ENCODE peak calls at places on chromosome 10, in nine cellular contexts. One of them, this sample, is unnamed.

GRCh38 chr10:113062977-113063967 is 113.2 kb downstream of the TCF7L2 start:
- DNase-seq in cardiac muscle cell: peak; percentile 54
- DNase-seq in left ventricle myocardium inferior: no peak
- DNase-seq in IMR-90: peak; percentile 62
- DNase-seq in right atrium auricular region: no peak
- DNase-seq in heart right ventricle: no peak
- DNase-seq in CD8-positive, alpha-beta T cell: no peak
- DNase-seq in kidney: no peak
- DNase-seq in HCT116: no peak
- DNase-seq in this sample: no peak

GRCh38 chr10:102523250-102524029 is 19.7 kb downstream of the SUFU start:
- DNase-seq in cardiac muscle cell: peak; percentile 82
- DNase-seq in left ventricle myocardium inferior: no peak
- DNase-seq in IMR-90: peak; percentile 83
- DNase-seq in right atrium auricular region: no peak
- DNase-seq in heart right ventricle: peak; percentile 44
- DNase-seq in CD8-positive, alpha-beta T cell: no peak
- DNase-seq in kidney: no peak
- DNase-seq in HCT116: no peak
- DNase-seq in this sample: no peak

GRCh38 chr10:82251222-82251977 is 376.4 kb downstream of the NRG3 start:
- DNase-seq in cardiac muscle cell: no peak
- DNase-seq in left ventricle myocardium inferior: no peak
- DNase-seq in IMR-90: no peak
- DNase-seq in right atrium auricular region: no peak
- DNase-seq in heart right ventricle: no peak
- DNase-seq in CD8-positive, alpha-beta T cell: no peak
- DNase-seq in kidney: no peak
- DNase-seq in HCT116: no peak
- DNase-seq in this sample: no peak

GRCh38 chr10:35890970-35891330 is 248.9 kb upstream of the FZD8 start:
- DNase-seq in cardiac muscle cell: peak; percentile 18
- DNase-seq in left ventricle myocardium inferior: no peak
- DNase-seq in IMR-90: no peak
- DNase-seq in right atrium auricular region: no peak
- DNase-seq in heart right ventricle: no peak
- DNase-seq in CD8-positive, alpha-beta T cell: no peak
- DNase-seq in kidney: no peak
- DNase-seq in HCT116: no peak
- DNase-seq in this sample: no peak

GRCh38 chr10:45197816-45198595 is 117.4 kb downstream of the OR13A1 start:
- DNase-seq in cardiac muscle cell: no peak
- DNase-seq in left ventricle myocardium inferior: no peak
- DNase-seq in IMR-90: no peak
- DNase-seq in right atrium auricular region: no peak
- DNase-seq in heart right ventricle: no peak
- DNase-seq in CD8-positive, alpha-beta T cell: no peak
- DNase-seq in kidney: peak; percentile 70
- DNase-seq in HCT116: no peak
- DNase-seq in this sample: no peak

GRCh38 chr10:88728107-88728763 is 22.2 kb downstream of the LIPK start:
- DNase-seq in cardiac muscle cell: peak; percentile 17
- DNase-seq in left ventricle myocardium inferior: no peak
- DNase-seq in IMR-90: no peak
- DNase-seq in right atrium auricular region: no peak
- DNase-seq in heart right ventricle: peak; percentile 13
- DNase-seq in CD8-positive, alpha-beta T cell: no peak
- DNase-seq in kidney: peak; percentile 52
- DNase-seq in HCT116: peak; percentile 54
- DNase-seq in this sample: no peak

GRCh38 chr10:22436893-22437619 is 91.8 kb downstream of the SPAG6 start:
- DNase-seq in cardiac muscle cell: peak; percentile 97
- DNase-seq in left ventricle myocardium inferior: peak; percentile 94
- DNase-seq in IMR-90: peak; percentile 89
- DNase-seq in right atrium auricular region: peak; percentile 90
- DNase-seq in heart right ventricle: peak; percentile 93
- DNase-seq in CD8-positive, alpha-beta T cell: peak; percentile 86
- DNase-seq in kidney: peak; percentile 97
- DNase-seq in HCT116: peak; percentile 92
- DNase-seq in this sample: peak; percentile 93

GRCh38 chr10:35306852-35307251 is 29.5 kb upstream of the CCNY start:
- DNase-seq in cardiac muscle cell: peak; percentile 11
- DNase-seq in left ventricle myocardium inferior: no peak
- DNase-seq in IMR-90: peak; percentile 50
- DNase-seq in right atrium auricular region: no peak
- DNase-seq in heart right ventricle: no peak
- DNase-seq in CD8-positive, alpha-beta T cell: no peak
- DNase-seq in kidney: peak; percentile 80
- DNase-seq in HCT116: no peak
- DNase-seq in this sample: peak; percentile 76

GRCh38 chr10:104622598-104623209 is 18.4 kb upstream of the SORCS3 start:
- DNase-seq in cardiac muscle cell: no peak
- DNase-seq in left ventricle myocardium inferior: no peak
- DNase-seq in IMR-90: no peak
- DNase-seq in right atrium auricular region: no peak
- DNase-seq in heart right ventricle: no peak
- DNase-seq in CD8-positive, alpha-beta T cell: no peak
- DNase-seq in kidney: no peak
- DNase-seq in HCT116: peak; percentile 55
- DNase-seq in this sample: no peak

GRCh38 chr10:132069849-132070182 is 4.1 kb downstream of the JAKMIP3 start:
- DNase-seq in cardiac muscle cell: no peak
- DNase-seq in left ventricle myocardium inferior: no peak
- DNase-seq in IMR-90: no peak
- DNase-seq in right atrium auricular region: peak; percentile 43
- DNase-seq in heart right ventricle: no peak
- DNase-seq in CD8-positive, alpha-beta T cell: no peak
- DNase-seq in kidney: no peak
- DNase-seq in HCT116: no peak
- DNase-seq in this sample: peak; percentile 22

DNA sequence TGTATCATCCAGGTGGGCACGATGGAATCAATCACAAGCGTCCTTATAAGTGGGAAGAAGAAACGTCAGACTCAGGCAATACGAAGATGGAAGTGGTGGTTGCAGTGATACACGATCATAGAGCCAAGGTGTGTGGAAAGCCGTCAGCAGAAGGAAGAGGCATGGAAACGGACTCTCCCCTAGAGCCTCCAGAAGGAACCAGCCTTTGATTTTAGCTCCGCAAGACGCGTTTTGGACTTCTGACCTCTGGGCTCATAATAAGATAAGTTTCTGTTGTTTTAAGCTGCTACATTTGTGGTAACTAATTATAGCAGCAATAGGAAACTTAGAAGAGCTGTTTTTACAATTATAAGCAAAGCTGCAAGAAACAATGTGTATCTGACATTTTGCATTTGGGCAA is 14.8 kb downstream of the FANK1 start:
- DNase-seq in cardiac muscle cell: no peak
- DNase-seq in left ventricle myocardium inferior: no peak
- DNase-seq in IMR-90: no peak
- DNase-seq in right atrium auricular region: no peak
- DNase-seq in heart right ventricle: no peak
- DNase-seq in CD8-positive, alpha-beta T cell: no peak
- DNase-seq in kidney: no peak
- DNase-seq in HCT116: no peak
- DNase-seq in this sample: no peak
- H3K27ac ChIP-seq in cardiac muscle cell: no peak overlapping the region
- H3K27ac ChIP-seq in left ventricle myocardium inferior: no peak overlapping the region
- H3K27ac ChIP-seq in IMR-90: no peak overlapping the region
- H3K27ac ChIP-seq in right atrium auricular region: no peak overlapping the region
- H3K27ac ChIP-seq in heart right ventricle: no peak overlapping the region
- H3K27ac ChIP-seq in CD8-positive, alpha-beta T cell: no peak overlapping the region
- H3K27ac ChIP-seq in kidney: no peak overlapping the region
- H3K27ac ChIP-seq in HCT116: no peak overlapping the region
- H3K27ac ChIP-seq in this sample: no peak overlapping the region

GRCh38 chr10:125064681-125065492 is 95.5 kb downstream of the CTBP2 start:
- DNase-seq in cardiac muscle cell: peak; percentile 80
- DNase-seq in left ventricle myocardium inferior: no peak
- DNase-seq in IMR-90: peak; percentile 49
- DNase-seq in right atrium auricular region: no peak
- DNase-seq in heart right ventricle: no peak
- DNase-seq in CD8-positive, alpha-beta T cell: peak; percentile 4
- DNase-seq in kidney: peak; percentile 84
- DNase-seq in HCT116: peak; percentile 79
- DNase-seq in this sample: no peak
- H3K4me1 ChIP-seq in cardiac muscle cell: peaks cover 11% of the 10 kb centered on the region
- H3K4me1 ChIP-seq in left ventricle myocardium inferior: peaks cover 95% of the 10 kb centered on the region
- H3K4me1 ChIP-seq in IMR-90: peaks cover 30% of the 10 kb centered on the region
- H3K4me1 ChIP-seq in right atrium auricular region: peaks cover 83% of the 10 kb centered on the region
- H3K4me1 ChIP-seq in heart right ventricle: peaks cover 34% of the 10 kb centered on the region
- H3K4me1 ChIP-seq in CD8-positive, alpha-beta T cell: peaks cover 14% of the 10 kb centered on the region
- H3K4me1 ChIP-seq in kidney: peaks cover 66% of the 10 kb centered on the region
- H3K4me1 ChIP-seq in HCT116: peaks cover 49% of the 10 kb centered on the region
- H3K4me1 ChIP-seq in this sample: peaks cover 72% of the 10 kb centered on the region

GRCh38 chr10:72772031-72772430 is 80.1 kb downstream of the MCU start:
- DNase-seq in cardiac muscle cell: no peak
- DNase-seq in left ventricle myocardium inferior: no peak
- DNase-seq in IMR-90: no peak
- DNase-seq in right atrium auricular region: no peak
- DNase-seq in heart right ventricle: no peak
- DNase-seq in CD8-positive, alpha-beta T cell: no peak
- DNase-seq in kidney: no peak
- DNase-seq in HCT116: no peak
- DNase-seq in this sample: no peak
- TF ChIP-seq CTCF in cardiac muscle cell: no peak
- TF ChIP-seq CTCF in left ventricle myocardium inferior: no peak
- TF ChIP-seq CTCF in IMR-90: no peak
- TF ChIP-seq CTCF in right atrium auricular region: no peak
- TF ChIP-seq CTCF in heart right ventricle: no peak
- TF ChIP-seq CTCF in CD8-positive, alpha-beta T cell: no peak
- TF ChIP-seq CTCF in kidney: no peak
- TF ChIP-seq CTCF in HCT116: no peak
- TF ChIP-seq CTCF in this sample: no peak

DNA sequence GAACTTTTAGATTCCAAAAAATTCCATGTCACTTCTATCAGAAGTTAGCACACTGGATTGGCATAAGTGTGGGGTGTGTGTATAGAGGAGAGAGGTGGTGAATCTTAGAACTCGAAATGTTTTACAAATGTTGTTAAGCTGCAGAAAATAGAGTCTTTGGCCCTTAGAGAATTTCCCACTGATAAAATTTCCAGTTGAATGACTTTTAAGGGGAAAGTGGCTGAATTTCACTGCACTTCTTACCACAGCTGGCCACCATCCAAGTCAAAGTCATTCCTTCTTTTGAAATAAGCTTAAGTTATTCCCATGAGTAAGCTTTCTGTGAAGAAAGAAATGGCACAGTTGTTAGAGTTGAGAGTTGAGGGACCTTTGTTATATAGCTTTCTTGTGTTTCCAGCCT is 13.8 kb downstream of the VCL start:
- DNase-seq in cardiac muscle cell: peak; percentile 94
- DNase-seq in left ventricle myocardium inferior: no peak
- DNase-seq in IMR-90: peak; percentile 89
- DNase-seq in right atrium auricular region: no peak
- DNase-seq in heart right ventricle: no peak
- DNase-seq in CD8-positive, alpha-beta T cell: no peak
- DNase-seq in kidney: no peak
- DNase-seq in HCT116: no peak
- DNase-seq in this sample: no peak
- H3K27ac ChIP-seq in cardiac muscle cell: no peak overlapping the region
- H3K27ac ChIP-seq in left ventricle myocardium inferior: peak overlapping the region; percentile 36
- H3K27ac ChIP-seq in IMR-90: no peak overlapping the region
- H3K27ac ChIP-seq in right atrium auricular region: peak overlapping the region; percentile 26
- H3K27ac ChIP-seq in heart right ventricle: no peak overlapping the region
- H3K27ac ChIP-seq in CD8-positive, alpha-beta T cell: no peak overlapping the region
- H3K27ac ChIP-seq in kidney: no peak overlapping the region
- H3K27ac ChIP-seq in HCT116: peak overlapping the region; percentile 25
- H3K27ac ChIP-seq in this sample: no peak overlapping the region